ENCODE peak calls at places on chromosome 18, in four cellular contexts. One of them, this sample, is unnamed.

GRCh38 chr18:75958683-75959082 is 531.2 kb upstream of the SMIM21 start:
- DNase-seq in dorsolateral prefrontal cortex: no peak
- DNase-seq in fibroblast of pulmonary artery: no peak
- DNase-seq in MCF 10A: peak
- DNase-seq in this sample: no peak

GRCh38 chr18:10336749-10337148 is 117.7 kb upstream of the APCDD1 start:
- DNase-seq in dorsolateral prefrontal cortex: no peak
- DNase-seq in fibroblast of pulmonary artery: no peak
- DNase-seq in MCF 10A: no peak
- DNase-seq in this sample: no peak

GRCh38 chr18:23703057-23703986 is 14.1 kb downstream of the LAMA3 start:
- DNase-seq in dorsolateral prefrontal cortex: no peak
- DNase-seq in fibroblast of pulmonary artery: peak
- DNase-seq in MCF 10A: peak
- DNase-seq in this sample: no peak

GRCh38 chr18:24672165-24672950 is 211.9 kb downstream of the HRH4 start:
- DNase-seq in dorsolateral prefrontal cortex: no peak
- DNase-seq in fibroblast of pulmonary artery: no peak
- DNase-seq in MCF 10A: no peak
- DNase-seq in this sample: no peak

GRCh38 chr18:35609236-35609635 is 27.7 kb downstream of the GALNT1 start:
- DNase-seq in dorsolateral prefrontal cortex: no peak
- DNase-seq in fibroblast of pulmonary artery: no peak
- DNase-seq in MCF 10A: no peak
- DNase-seq in this sample: no peak

GRCh38 chr18:463442-464310 is 36.8 kb downstream of the COLEC12 start:
- DNase-seq in dorsolateral prefrontal cortex: no peak
- DNase-seq in fibroblast of pulmonary artery: no peak
- DNase-seq in MCF 10A: no peak
- DNase-seq in this sample: no peak

GRCh38 chr18:13232971-13233565 is 14.5 kb downstream of the LDLRAD4 start:
- DNase-seq in dorsolateral prefrontal cortex: no peak
- DNase-seq in fibroblast of pulmonary artery: no peak
- DNase-seq in MCF 10A: no peak
- DNase-seq in this sample: no peak

GRCh38 chr18:10139783-10140410 is 226.1 kb downstream of the VAPA start:
- DNase-seq in dorsolateral prefrontal cortex: no peak
- DNase-seq in fibroblast of pulmonary artery: peak
- DNase-seq in MCF 10A: peak
- DNase-seq in this sample: no peak

GRCh38 chr18:49029628-49030027 is 78.9 kb upstream of the SMAD7 start:
- DNase-seq in dorsolateral prefrontal cortex: no peak
- DNase-seq in fibroblast of pulmonary artery: no peak
- DNase-seq in MCF 10A: no peak
- DNase-seq in this sample: no peak

GRCh38 chr18:59748628-59749360 is 51.6 kb upstream of the CCBE1 start:
- DNase-seq in dorsolateral prefrontal cortex: no peak
- DNase-seq in fibroblast of pulmonary artery: peak
- DNase-seq in MCF 10A: peak
- DNase-seq in this sample: no peak

GRCh38 chr18:56645415-56646016 is 5.6 kb upstream of the WDR7 start:
- DNase-seq in dorsolateral prefrontal cortex: no peak
- DNase-seq in fibroblast of pulmonary artery: no peak
- DNase-seq in MCF 10A: peak
- DNase-seq in this sample: no peak

GRCh38 chr18:74148543-74149070 is 284 bp downstream of the TIMM21 start:
- DNase-seq in dorsolateral prefrontal cortex: no peak
- DNase-seq in fibroblast of pulmonary artery: no peak
- DNase-seq in MCF 10A: no peak
- DNase-seq in this sample: no peak

GRCh38 chr18:3447035-3447894 is 2.7 kb upstream of the TGIF1 start:
- DNase-seq in dorsolateral prefrontal cortex: no peak
- DNase-seq in fibroblast of pulmonary artery: peak
- DNase-seq in MCF 10A: peak
- DNase-seq in this sample: peak

DNA sequence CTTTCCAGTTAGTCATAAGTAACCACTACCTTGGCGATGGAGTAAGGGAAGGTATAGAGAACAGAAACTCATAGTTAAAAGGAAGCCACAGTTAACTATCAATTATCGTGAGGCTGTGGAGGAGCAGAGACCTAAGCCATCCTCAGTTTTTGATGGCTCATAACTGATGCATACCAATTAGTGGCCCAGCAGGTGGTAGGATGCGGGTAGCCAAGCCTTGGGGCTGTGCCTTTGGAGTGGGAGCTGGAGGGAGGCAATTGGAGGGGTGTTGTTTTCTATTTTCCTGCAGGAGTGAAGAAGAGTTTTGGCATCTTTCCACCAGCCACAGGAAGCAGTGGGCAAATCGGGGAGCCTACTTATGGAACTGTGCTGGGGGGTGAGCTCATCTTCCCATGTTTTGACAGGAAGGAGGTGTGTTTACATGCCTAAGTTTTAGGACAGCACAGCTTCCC is 194.8 kb downstream of the TPGS2 start:
- DNase-seq in dorsolateral prefrontal cortex: no peak
- DNase-seq in fibroblast of pulmonary artery: no peak
- DNase-seq in MCF 10A: no peak
- DNase-seq in this sample: no peak
- TF ChIP-seq CTCF in dorsolateral prefrontal cortex: no peak
- TF ChIP-seq CTCF in fibroblast of pulmonary artery: no peak
- TF ChIP-seq CTCF in MCF 10A: no peak
- TF ChIP-seq CTCF in this sample: no peak

GRCh38 chr18:34315953-34316352 is 91.2 kb upstream of the NOL4 start:
- DNase-seq in dorsolateral prefrontal cortex: no peak
- DNase-seq in fibroblast of pulmonary artery: no peak
- DNase-seq in MCF 10A: no peak
- DNase-seq in this sample: no peak

GRCh38 chr18:34314847-34315246 is 90.1 kb upstream of the NOL4 start:
- DNase-seq in dorsolateral prefrontal cortex: no peak
- DNase-seq in fibroblast of pulmonary artery: no peak
- DNase-seq in MCF 10A: no peak
- DNase-seq in this sample: no peak

DNA sequence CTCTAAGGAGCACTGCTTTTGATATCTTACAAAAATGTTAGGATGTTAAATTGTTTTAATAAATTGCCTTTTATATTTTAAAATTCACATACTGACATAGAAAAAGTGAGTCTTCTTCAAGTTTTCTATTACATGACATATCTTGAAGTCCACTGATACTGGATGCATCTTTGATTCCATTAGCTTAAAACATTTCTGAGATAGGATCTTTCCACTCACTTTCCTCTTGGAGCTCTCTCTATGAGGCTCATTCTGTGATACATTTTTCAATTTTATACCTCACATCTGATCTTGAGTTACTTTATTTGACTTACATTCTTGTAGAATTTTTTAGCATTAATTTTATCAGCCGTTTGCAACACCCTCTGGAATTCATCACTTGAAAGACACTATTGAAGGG is 86.8 kb upstream of the NOL4 start:
- DNase-seq in dorsolateral prefrontal cortex: no peak
- DNase-seq in fibroblast of pulmonary artery: no peak
- DNase-seq in MCF 10A: no peak
- DNase-seq in this sample: no peak
- TF ChIP-seq CTCF in dorsolateral prefrontal cortex: no peak
- TF ChIP-seq CTCF in fibroblast of pulmonary artery: no peak
- TF ChIP-seq CTCF in MCF 10A: no peak
- TF ChIP-seq CTCF in this sample: no peak

DNA sequence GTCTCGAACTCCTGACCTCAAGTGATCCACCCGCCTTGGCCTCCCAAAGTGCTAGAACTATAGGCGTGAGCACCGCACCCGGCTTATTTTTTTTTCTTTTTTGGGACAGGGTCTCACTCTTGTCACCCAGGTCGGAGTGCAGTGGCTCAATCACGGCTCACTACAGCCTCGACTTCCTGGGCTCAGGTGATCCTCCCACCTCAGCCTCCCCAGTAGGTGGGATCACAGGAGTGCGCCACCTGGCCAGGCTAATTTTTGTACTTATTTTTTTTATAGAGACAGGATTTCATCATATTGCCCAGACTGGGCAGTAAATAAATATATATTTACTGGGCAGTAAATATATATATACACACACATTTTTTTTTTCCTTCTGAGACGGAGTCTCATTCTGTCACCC is 2.6 kb downstream of the ATP5F1A start:
- DNase-seq in dorsolateral prefrontal cortex: no peak
- DNase-seq in fibroblast of pulmonary artery: no peak
- DNase-seq in MCF 10A: no peak
- DNase-seq in this sample: no peak
- TF ChIP-seq CTCF in dorsolateral prefrontal cortex: no peak
- TF ChIP-seq CTCF in fibroblast of pulmonary artery: no peak
- TF ChIP-seq CTCF in MCF 10A: no peak
- TF ChIP-seq CTCF in this sample: no peak

DNA sequence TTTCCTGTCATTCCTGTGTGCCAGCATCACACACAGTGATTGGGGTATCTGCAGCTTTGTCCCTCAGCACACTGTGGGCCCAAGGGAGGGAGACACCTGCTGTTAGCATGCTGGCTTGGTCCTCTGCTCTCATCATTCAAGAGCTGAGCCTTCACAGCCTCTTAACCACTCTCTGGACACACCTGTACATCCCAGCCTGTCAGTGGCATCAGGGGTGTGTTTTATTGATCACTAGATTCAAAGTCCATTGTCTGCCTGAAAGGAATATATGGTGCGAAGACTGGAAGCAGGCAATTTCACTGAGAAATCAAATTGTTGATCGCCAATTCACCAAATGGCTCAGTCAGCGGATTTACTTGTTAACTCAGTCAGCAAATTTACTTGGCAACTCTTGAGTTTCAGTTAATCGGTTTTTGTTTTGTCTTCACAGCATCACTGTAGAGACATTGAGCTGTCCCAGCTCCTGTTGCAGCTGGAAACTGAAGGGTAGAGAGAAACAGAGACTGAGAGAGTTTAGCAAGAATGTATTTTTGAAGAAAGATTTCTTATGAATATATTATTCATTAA is 56.3 kb upstream of the TMEM200C start:
- DNase-seq in dorsolateral prefrontal cortex: no peak
- DNase-seq in fibroblast of pulmonary artery: no peak
- DNase-seq in MCF 10A: no peak
- DNase-seq in this sample: no peak
- TF ChIP-seq CTCF in dorsolateral prefrontal cortex: no peak
- TF ChIP-seq CTCF in fibroblast of pulmonary artery: no peak
- TF ChIP-seq CTCF in MCF 10A: no peak
- TF ChIP-seq CTCF in this sample: no peak

GRCh38 chr18:79628416-79629248 is 51.0 kb upstream of the CTDP1 start:
- DNase-seq in dorsolateral prefrontal cortex: no peak
- DNase-seq in fibroblast of pulmonary artery: no peak
- DNase-seq in MCF 10A: no peak
- DNase-seq in this sample: no peak

GRCh38 chr18:79625924-79626561 is 53.6 kb upstream of the CTDP1 start:
- DNase-seq in dorsolateral prefrontal cortex: no peak
- DNase-seq in fibroblast of pulmonary artery: no peak
- DNase-seq in MCF 10A: no peak
- DNase-seq in this sample: no peak

GRCh38 chr18:79629249-79629558 is 50.4 kb upstream of the CTDP1 start:
- DNase-seq in dorsolateral prefrontal cortex: no peak
- DNase-seq in fibroblast of pulmonary artery: no peak
- DNase-seq in MCF 10A: no peak
- DNase-seq in this sample: no peak

GRCh38 chr18:79626905-79627749 is 52.5 kb upstream of the CTDP1 start:
- DNase-seq in dorsolateral prefrontal cortex: no peak
- DNase-seq in fibroblast of pulmonary artery: no peak
- DNase-seq in MCF 10A: no peak
- DNase-seq in this sample: no peak

GRCh38 chr18:79627750-79628294 is 51.8 kb upstream of the CTDP1 start:
- DNase-seq in dorsolateral prefrontal cortex: no peak
- DNase-seq in fibroblast of pulmonary artery: no peak
- DNase-seq in MCF 10A: no peak
- DNase-seq in this sample: no peak
- TF ChIP-seq CTCF in dorsolateral prefrontal cortex: no peak
- TF ChIP-seq CTCF in fibroblast of pulmonary artery: no peak
- TF ChIP-seq CTCF in MCF 10A: no peak
- TF ChIP-seq CTCF in this sample: no peak

GRCh38 chr18:33495278-33495677 is 54.8 kb upstream of the CCDC178 start:
- DNase-seq in dorsolateral prefrontal cortex: no peak
- DNase-seq in fibroblast of pulmonary artery: peak
- DNase-seq in MCF 10A: peak
- DNase-seq in this sample: peak
- TF ChIP-seq CTCF in dorsolateral prefrontal cortex: peak
- TF ChIP-seq CTCF in fibroblast of pulmonary artery: peak
- TF ChIP-seq CTCF in MCF 10A: peak
- TF ChIP-seq CTCF in this sample: peak

GRCh38 chr18:70462078-70462439 is 173.2 kb downstream of the SOCS6 start:
- DNase-seq in dorsolateral prefrontal cortex: no peak
- DNase-seq in fibroblast of pulmonary artery: no peak
- DNase-seq in MCF 10A: no peak
- DNase-seq in this sample: no peak

GRCh38 chr18:70463085-70463484 is 174.2 kb downstream of the SOCS6 start:
- DNase-seq in dorsolateral prefrontal cortex: no peak
- DNase-seq in fibroblast of pulmonary artery: no peak
- DNase-seq in MCF 10A: no peak
- DNase-seq in this sample: no peak

GRCh38 chr18:70461323-70462077 is 172.7 kb downstream of the SOCS6 start:
- DNase-seq in dorsolateral prefrontal cortex: no peak
- DNase-seq in fibroblast of pulmonary artery: no peak
- DNase-seq in MCF 10A: no peak
- DNase-seq in this sample: no peak

GRCh38 chr18:70468861-70469570 is 180.2 kb downstream of the SOCS6 start:
- DNase-seq in dorsolateral prefrontal cortex: peak
- DNase-seq in fibroblast of pulmonary artery: peak
- DNase-seq in MCF 10A: no peak
- DNase-seq in this sample: no peak

DNA sequence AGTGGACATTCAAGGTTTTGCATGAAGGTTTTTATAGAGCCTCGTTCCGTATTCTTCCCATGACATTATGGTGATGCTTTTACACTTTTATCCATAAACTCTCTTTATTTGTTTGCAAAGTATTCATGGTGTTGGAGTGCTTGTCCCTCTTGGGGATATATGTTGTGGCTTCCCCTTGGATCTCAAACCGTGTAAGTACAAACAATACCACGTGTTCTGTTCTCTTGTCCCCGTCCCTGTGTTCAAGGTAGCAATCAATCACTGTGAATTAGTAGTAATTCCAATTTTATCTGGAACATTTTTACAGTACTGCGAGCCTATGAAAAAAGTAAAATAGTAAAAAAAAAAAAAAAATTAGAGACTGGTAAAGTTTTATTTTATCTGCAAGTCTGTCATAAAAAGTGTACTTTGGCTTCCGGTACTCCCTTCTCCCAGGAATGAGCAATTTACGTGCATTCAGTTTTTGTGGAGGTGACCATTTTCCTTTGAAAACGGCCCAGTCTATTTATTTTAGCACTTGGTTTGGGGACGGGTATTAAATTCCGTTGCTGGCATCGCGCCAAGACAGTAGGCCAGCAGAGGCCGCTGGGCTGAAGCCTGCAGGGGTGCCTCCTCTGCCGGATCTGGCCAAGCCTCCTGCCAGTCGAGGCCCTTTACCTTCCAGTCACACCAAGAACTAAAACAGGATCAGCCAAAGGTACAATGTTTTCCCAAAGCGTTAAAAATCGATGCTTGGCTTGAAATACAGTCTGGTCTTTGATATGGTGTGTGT is 175.7 kb downstream of the SOCS6 start:
- DNase-seq in dorsolateral prefrontal cortex: peak
- DNase-seq in fibroblast of pulmonary artery: peak
- DNase-seq in MCF 10A: peak
- DNase-seq in this sample: peak
- TF ChIP-seq CTCF in dorsolateral prefrontal cortex: peak
- TF ChIP-seq CTCF in fibroblast of pulmonary artery: peak
- TF ChIP-seq CTCF in MCF 10A: peak
- TF ChIP-seq CTCF in this sample: peak